ENCODE peak calls at places on chromosomes 2 and 18, in ten cellular contexts. One of them, this sample, is unnamed.

GRCh38 chr2:163877316-163877715 is 141.5 kb upstream of the FIGN start:
- DNase-seq in stimulated activated CD8-positive, alpha-beta memory T cell treated with anti-CD3 and anti-CD28 coated beads, Interleukin-15, amount 100 ng/mL, for 4 hours: no peak
- DNase-seq in RWPE1: no peak
- DNase-seq in spleen: no peak
- DNase-seq in T-helper 2 cell: no peak
- DNase-seq in HT1080: no peak
- DNase-seq in DMS79: no peak
- DNase-seq in M059J: peak
- DNase-seq in foreskin melanocyte: peak
- DNase-seq in stimulated activated CD4-positive, alpha-beta T cell treated with anti-CD3 and anti-CD28 coated beads, Interleukin-1b, Interleukin-23, amount 100 ng/mL, for 48 hours: no peak
- DNase-seq in this sample: peak

GRCh38 chr2:240023792-240024191 is 1.4 kb downstream of the NDUFA10 start:
- DNase-seq in stimulated activated CD8-positive, alpha-beta memory T cell treated with anti-CD3 and anti-CD28 coated beads, Interleukin-15, amount 100 ng/mL, for 4 hours: no peak
- DNase-seq in RWPE1: no peak
- DNase-seq in spleen: no peak
- DNase-seq in T-helper 2 cell: no peak
- DNase-seq in HT1080: no peak
- DNase-seq in DMS79: no peak
- DNase-seq in M059J: no peak
- DNase-seq in foreskin melanocyte: no peak
- DNase-seq in stimulated activated CD4-positive, alpha-beta T cell treated with anti-CD3 and anti-CD28 coated beads, Interleukin-1b, Interleukin-23, amount 100 ng/mL, for 48 hours: no peak
- DNase-seq in this sample: no peak

GRCh38 chr18:13266208-13267100 is 47.9 kb downstream of the LDLRAD4 start:
- DNase-seq in stimulated activated CD8-positive, alpha-beta memory T cell treated with anti-CD3 and anti-CD28 coated beads, Interleukin-15, amount 100 ng/mL, for 4 hours: no peak
- DNase-seq in RWPE1: no peak
- DNase-seq in spleen: peak
- DNase-seq in T-helper 2 cell: no peak
- DNase-seq in HT1080: no peak
- DNase-seq in DMS79: no peak
- DNase-seq in M059J: no peak
- DNase-seq in foreskin melanocyte: no peak
- DNase-seq in stimulated activated CD4-positive, alpha-beta T cell treated with anti-CD3 and anti-CD28 coated beads, Interleukin-1b, Interleukin-23, amount 100 ng/mL, for 48 hours: peak
- DNase-seq in this sample: no peak

GRCh38 chr2:173355132-173355865 is 627 bp downstream of the CDCA7 start:
- DNase-seq in stimulated activated CD8-positive, alpha-beta memory T cell treated with anti-CD3 and anti-CD28 coated beads, Interleukin-15, amount 100 ng/mL, for 4 hours: no peak
- DNase-seq in RWPE1: peak
- DNase-seq in spleen: peak
- DNase-seq in T-helper 2 cell: no peak
- DNase-seq in HT1080: peak
- DNase-seq in DMS79: peak
- DNase-seq in M059J: peak
- DNase-seq in foreskin melanocyte: peak
- DNase-seq in stimulated activated CD4-positive, alpha-beta T cell treated with anti-CD3 and anti-CD28 coated beads, Interleukin-1b, Interleukin-23, amount 100 ng/mL, for 48 hours: peak
- DNase-seq in this sample: peak

GRCh38 chr2:23346029-23346428 is 39.0 kb upstream of the KLHL29 start:
- DNase-seq in stimulated activated CD8-positive, alpha-beta memory T cell treated with anti-CD3 and anti-CD28 coated beads, Interleukin-15, amount 100 ng/mL, for 4 hours: no peak
- DNase-seq in RWPE1: no peak
- DNase-seq in spleen: no peak
- DNase-seq in T-helper 2 cell: no peak
- DNase-seq in HT1080: no peak
- DNase-seq in DMS79: no peak
- DNase-seq in M059J: no peak
- DNase-seq in foreskin melanocyte: no peak
- DNase-seq in stimulated activated CD4-positive, alpha-beta T cell treated with anti-CD3 and anti-CD28 coated beads, Interleukin-1b, Interleukin-23, amount 100 ng/mL, for 48 hours: no peak
- DNase-seq in this sample: no peak

GRCh38 chr2:8882094-8882493 is 44.7 kb upstream of the KIDINS220 start:
- DNase-seq in stimulated activated CD8-positive, alpha-beta memory T cell treated with anti-CD3 and anti-CD28 coated beads, Interleukin-15, amount 100 ng/mL, for 4 hours: no peak
- DNase-seq in RWPE1: no peak
- DNase-seq in spleen: no peak
- DNase-seq in T-helper 2 cell: no peak
- DNase-seq in HT1080: peak
- DNase-seq in DMS79: no peak
- DNase-seq in M059J: peak
- DNase-seq in foreskin melanocyte: peak
- DNase-seq in stimulated activated CD4-positive, alpha-beta T cell treated with anti-CD3 and anti-CD28 coated beads, Interleukin-1b, Interleukin-23, amount 100 ng/mL, for 48 hours: no peak
- DNase-seq in this sample: peak

GRCh38 chr2:173043466-173043865 is 32.2 kb upstream of the MAP3K20 start:
- DNase-seq in stimulated activated CD8-positive, alpha-beta memory T cell treated with anti-CD3 and anti-CD28 coated beads, Interleukin-15, amount 100 ng/mL, for 4 hours: no peak
- DNase-seq in RWPE1: no peak
- DNase-seq in spleen: no peak
- DNase-seq in T-helper 2 cell: no peak
- DNase-seq in HT1080: no peak
- DNase-seq in DMS79: no peak
- DNase-seq in M059J: peak
- DNase-seq in foreskin melanocyte: no peak
- DNase-seq in stimulated activated CD4-positive, alpha-beta T cell treated with anti-CD3 and anti-CD28 coated beads, Interleukin-1b, Interleukin-23, amount 100 ng/mL, for 48 hours: no peak
- DNase-seq in this sample: no peak

GRCh38 chr18:5058768-5059539 is 138.1 kb downstream of the AKAIN1 start:
- DNase-seq in stimulated activated CD8-positive, alpha-beta memory T cell treated with anti-CD3 and anti-CD28 coated beads, Interleukin-15, amount 100 ng/mL, for 4 hours: no peak
- DNase-seq in RWPE1: no peak
- DNase-seq in spleen: no peak
- DNase-seq in T-helper 2 cell: peak
- DNase-seq in HT1080: no peak
- DNase-seq in DMS79: no peak
- DNase-seq in M059J: peak
- DNase-seq in foreskin melanocyte: no peak
- DNase-seq in stimulated activated CD4-positive, alpha-beta T cell treated with anti-CD3 and anti-CD28 coated beads, Interleukin-1b, Interleukin-23, amount 100 ng/mL, for 48 hours: peak
- DNase-seq in this sample: no peak

GRCh38 chr2:24214880-24215279 is 40.0 kb downstream of the FAM228A start:
- DNase-seq in stimulated activated CD8-positive, alpha-beta memory T cell treated with anti-CD3 and anti-CD28 coated beads, Interleukin-15, amount 100 ng/mL, for 4 hours: no peak
- DNase-seq in RWPE1: no peak
- DNase-seq in spleen: no peak
- DNase-seq in T-helper 2 cell: no peak
- DNase-seq in HT1080: no peak
- DNase-seq in DMS79: no peak
- DNase-seq in M059J: no peak
- DNase-seq in foreskin melanocyte: no peak
- DNase-seq in stimulated activated CD4-positive, alpha-beta T cell treated with anti-CD3 and anti-CD28 coated beads, Interleukin-1b, Interleukin-23, amount 100 ng/mL, for 48 hours: no peak
- DNase-seq in this sample: no peak

GRCh38 chr2:14654733-14655346 is 22.3 kb downstream of the LRATD1 start:
- DNase-seq in stimulated activated CD8-positive, alpha-beta memory T cell treated with anti-CD3 and anti-CD28 coated beads, Interleukin-15, amount 100 ng/mL, for 4 hours: no peak
- DNase-seq in RWPE1: no peak
- DNase-seq in spleen: no peak
- DNase-seq in T-helper 2 cell: no peak
- DNase-seq in HT1080: no peak
- DNase-seq in DMS79: no peak
- DNase-seq in M059J: no peak
- DNase-seq in foreskin melanocyte: no peak
- DNase-seq in stimulated activated CD4-positive, alpha-beta T cell treated with anti-CD3 and anti-CD28 coated beads, Interleukin-1b, Interleukin-23, amount 100 ng/mL, for 48 hours: no peak
- DNase-seq in this sample: no peak

GRCh38 chr2:64210816-64211215 is 66.6 kb upstream of the PELI1 start:
- DNase-seq in stimulated activated CD8-positive, alpha-beta memory T cell treated with anti-CD3 and anti-CD28 coated beads, Interleukin-15, amount 100 ng/mL, for 4 hours: no peak
- DNase-seq in RWPE1: peak
- DNase-seq in spleen: no peak
- DNase-seq in T-helper 2 cell: no peak
- DNase-seq in HT1080: no peak
- DNase-seq in DMS79: no peak
- DNase-seq in M059J: no peak
- DNase-seq in foreskin melanocyte: no peak
- DNase-seq in stimulated activated CD4-positive, alpha-beta T cell treated with anti-CD3 and anti-CD28 coated beads, Interleukin-1b, Interleukin-23, amount 100 ng/mL, for 48 hours: no peak
- DNase-seq in this sample: peak

GRCh38 chr2:232761301-232761907 is 15.0 kb downstream of the KCNJ13 start:
- DNase-seq in stimulated activated CD8-positive, alpha-beta memory T cell treated with anti-CD3 and anti-CD28 coated beads, Interleukin-15, amount 100 ng/mL, for 4 hours: no peak
- DNase-seq in RWPE1: peak
- DNase-seq in spleen: no peak
- DNase-seq in T-helper 2 cell: peak
- DNase-seq in HT1080: peak
- DNase-seq in DMS79: no peak
- DNase-seq in M059J: peak
- DNase-seq in foreskin melanocyte: peak
- DNase-seq in stimulated activated CD4-positive, alpha-beta T cell treated with anti-CD3 and anti-CD28 coated beads, Interleukin-1b, Interleukin-23, amount 100 ng/mL, for 48 hours: peak
- DNase-seq in this sample: peak

GRCh38 chr18:34339155-34339554 is 114.4 kb upstream of the NOL4 start:
- DNase-seq in stimulated activated CD8-positive, alpha-beta memory T cell treated with anti-CD3 and anti-CD28 coated beads, Interleukin-15, amount 100 ng/mL, for 4 hours: no peak
- DNase-seq in RWPE1: no peak
- DNase-seq in spleen: no peak
- DNase-seq in T-helper 2 cell: no peak
- DNase-seq in HT1080: no peak
- DNase-seq in DMS79: peak
- DNase-seq in M059J: no peak
- DNase-seq in foreskin melanocyte: no peak
- DNase-seq in stimulated activated CD4-positive, alpha-beta T cell treated with anti-CD3 and anti-CD28 coated beads, Interleukin-1b, Interleukin-23, amount 100 ng/mL, for 48 hours: no peak
- DNase-seq in this sample: no peak

GRCh38 chr2:25041307-25041927 is 459 bp upstream of the EFR3B start:
- DNase-seq in stimulated activated CD8-positive, alpha-beta memory T cell treated with anti-CD3 and anti-CD28 coated beads, Interleukin-15, amount 100 ng/mL, for 4 hours: no peak
- DNase-seq in RWPE1: peak
- DNase-seq in spleen: peak
- DNase-seq in T-helper 2 cell: peak
- DNase-seq in HT1080: peak
- DNase-seq in DMS79: peak
- DNase-seq in M059J: peak
- DNase-seq in foreskin melanocyte: peak
- DNase-seq in stimulated activated CD4-positive, alpha-beta T cell treated with anti-CD3 and anti-CD28 coated beads, Interleukin-1b, Interleukin-23, amount 100 ng/mL, for 48 hours: peak
- DNase-seq in this sample: peak

GRCh38 chr2:241356871-241357260 is 781 bp downstream of the FARP2 start:
- DNase-seq in stimulated activated CD8-positive, alpha-beta memory T cell treated with anti-CD3 and anti-CD28 coated beads, Interleukin-15, amount 100 ng/mL, for 4 hours: no peak
- DNase-seq in RWPE1: no peak
- DNase-seq in spleen: no peak
- DNase-seq in T-helper 2 cell: no peak
- DNase-seq in HT1080: no peak
- DNase-seq in DMS79: no peak
- DNase-seq in M059J: no peak
- DNase-seq in foreskin melanocyte: no peak
- DNase-seq in stimulated activated CD4-positive, alpha-beta T cell treated with anti-CD3 and anti-CD28 coated beads, Interleukin-1b, Interleukin-23, amount 100 ng/mL, for 48 hours: no peak
- DNase-seq in this sample: no peak

GRCh38 chr2:181430406-181431199 is 26.6 kb upstream of the ITGA4 start:
- DNase-seq in stimulated activated CD8-positive, alpha-beta memory T cell treated with anti-CD3 and anti-CD28 coated beads, Interleukin-15, amount 100 ng/mL, for 4 hours: no peak
- DNase-seq in RWPE1: no peak
- DNase-seq in spleen: no peak
- DNase-seq in T-helper 2 cell: peak
- DNase-seq in HT1080: peak
- DNase-seq in DMS79: no peak
- DNase-seq in M059J: peak
- DNase-seq in foreskin melanocyte: peak
- DNase-seq in stimulated activated CD4-positive, alpha-beta T cell treated with anti-CD3 and anti-CD28 coated beads, Interleukin-1b, Interleukin-23, amount 100 ng/mL, for 48 hours: no peak
- DNase-seq in this sample: peak

GRCh38 chr2:100767224-100767653 is 52.7 kb upstream of the NPAS2 start:
- DNase-seq in stimulated activated CD8-positive, alpha-beta memory T cell treated with anti-CD3 and anti-CD28 coated beads, Interleukin-15, amount 100 ng/mL, for 4 hours: no peak
- DNase-seq in RWPE1: peak
- DNase-seq in spleen: no peak
- DNase-seq in T-helper 2 cell: no peak
- DNase-seq in HT1080: peak
- DNase-seq in DMS79: no peak
- DNase-seq in M059J: peak
- DNase-seq in foreskin melanocyte: peak
- DNase-seq in stimulated activated CD4-positive, alpha-beta T cell treated with anti-CD3 and anti-CD28 coated beads, Interleukin-1b, Interleukin-23, amount 100 ng/mL, for 48 hours: no peak
- DNase-seq in this sample: peak

GRCh38 chr2:86622409-86622877 is 1.2 kb downstream of the RNF103 start:
- DNase-seq in stimulated activated CD8-positive, alpha-beta memory T cell treated with anti-CD3 and anti-CD28 coated beads, Interleukin-15, amount 100 ng/mL, for 4 hours: no peak
- DNase-seq in RWPE1: peak
- DNase-seq in spleen: peak
- DNase-seq in T-helper 2 cell: peak
- DNase-seq in HT1080: peak
- DNase-seq in DMS79: peak
- DNase-seq in M059J: peak
- DNase-seq in foreskin melanocyte: peak
- DNase-seq in stimulated activated CD4-positive, alpha-beta T cell treated with anti-CD3 and anti-CD28 coated beads, Interleukin-1b, Interleukin-23, amount 100 ng/mL, for 48 hours: peak
- DNase-seq in this sample: peak

GRCh38 chr2:101063753-101064502 is 61.8 kb downstream of the RPL31 start:
- DNase-seq in stimulated activated CD8-positive, alpha-beta memory T cell treated with anti-CD3 and anti-CD28 coated beads, Interleukin-15, amount 100 ng/mL, for 4 hours: no peak
- DNase-seq in RWPE1: no peak
- DNase-seq in spleen: no peak
- DNase-seq in T-helper 2 cell: no peak
- DNase-seq in HT1080: peak
- DNase-seq in DMS79: no peak
- DNase-seq in M059J: no peak
- DNase-seq in foreskin melanocyte: peak
- DNase-seq in stimulated activated CD4-positive, alpha-beta T cell treated with anti-CD3 and anti-CD28 coated beads, Interleukin-1b, Interleukin-23, amount 100 ng/mL, for 48 hours: no peak
- DNase-seq in this sample: no peak

GRCh38 chr2:189954989-189955388 is 107.5 kb downstream of the MSTN start:
- DNase-seq in stimulated activated CD8-positive, alpha-beta memory T cell treated with anti-CD3 and anti-CD28 coated beads, Interleukin-15, amount 100 ng/mL, for 4 hours: no peak
- DNase-seq in RWPE1: no peak
- DNase-seq in spleen: no peak
- DNase-seq in T-helper 2 cell: no peak
- DNase-seq in HT1080: no peak
- DNase-seq in DMS79: no peak
- DNase-seq in M059J: no peak
- DNase-seq in foreskin melanocyte: no peak
- DNase-seq in stimulated activated CD4-positive, alpha-beta T cell treated with anti-CD3 and anti-CD28 coated beads, Interleukin-1b, Interleukin-23, amount 100 ng/mL, for 48 hours: no peak
- DNase-seq in this sample: no peak

GRCh38 chr18:43115076-43116035 is at the start of gene RIT2:
- DNase-seq in stimulated activated CD8-positive, alpha-beta memory T cell treated with anti-CD3 and anti-CD28 coated beads, Interleukin-15, amount 100 ng/mL, for 4 hours: no peak
- DNase-seq in RWPE1: no peak
- DNase-seq in spleen: no peak
- DNase-seq in T-helper 2 cell: no peak
- DNase-seq in HT1080: no peak
- DNase-seq in DMS79: no peak
- DNase-seq in M059J: no peak
- DNase-seq in foreskin melanocyte: no peak
- DNase-seq in stimulated activated CD4-positive, alpha-beta T cell treated with anti-CD3 and anti-CD28 coated beads, Interleukin-1b, Interleukin-23, amount 100 ng/mL, for 48 hours: no peak
- DNase-seq in this sample: no peak

GRCh38 chr2:233354971-233355574 is 779 bp downstream of the DGKD start:
- DNase-seq in stimulated activated CD8-positive, alpha-beta memory T cell treated with anti-CD3 and anti-CD28 coated beads, Interleukin-15, amount 100 ng/mL, for 4 hours: no peak
- DNase-seq in RWPE1: peak
- DNase-seq in spleen: peak
- DNase-seq in T-helper 2 cell: no peak
- DNase-seq in HT1080: no peak
- DNase-seq in DMS79: peak
- DNase-seq in M059J: no peak
- DNase-seq in foreskin melanocyte: no peak
- DNase-seq in stimulated activated CD4-positive, alpha-beta T cell treated with anti-CD3 and anti-CD28 coated beads, Interleukin-1b, Interleukin-23, amount 100 ng/mL, for 48 hours: no peak
- DNase-seq in this sample: no peak

GRCh38 chr2:126658910-126659613 is 3.1 kb downstream of the GYPC start:
- DNase-seq in stimulated activated CD8-positive, alpha-beta memory T cell treated with anti-CD3 and anti-CD28 coated beads, Interleukin-15, amount 100 ng/mL, for 4 hours: peak
- DNase-seq in RWPE1: no peak
- DNase-seq in spleen: peak
- DNase-seq in T-helper 2 cell: peak
- DNase-seq in HT1080: peak
- DNase-seq in DMS79: no peak
- DNase-seq in M059J: peak
- DNase-seq in foreskin melanocyte: peak
- DNase-seq in stimulated activated CD4-positive, alpha-beta T cell treated with anti-CD3 and anti-CD28 coated beads, Interleukin-1b, Interleukin-23, amount 100 ng/mL, for 48 hours: peak
- DNase-seq in this sample: no peak

GRCh38 chr2:109702250-109702985 is 88.3 kb downstream of the SOWAHC start:
- DNase-seq in stimulated activated CD8-positive, alpha-beta memory T cell treated with anti-CD3 and anti-CD28 coated beads, Interleukin-15, amount 100 ng/mL, for 4 hours: no peak
- DNase-seq in RWPE1: peak
- DNase-seq in spleen: no peak
- DNase-seq in T-helper 2 cell: no peak
- DNase-seq in HT1080: peak
- DNase-seq in DMS79: no peak
- DNase-seq in M059J: peak
- DNase-seq in foreskin melanocyte: no peak
- DNase-seq in stimulated activated CD4-positive, alpha-beta T cell treated with anti-CD3 and anti-CD28 coated beads, Interleukin-1b, Interleukin-23, amount 100 ng/mL, for 48 hours: no peak
- DNase-seq in this sample: peak

GRCh38 chr2:196167666-196168065 is 3.7 kb downstream of the STK17B start:
- DNase-seq in stimulated activated CD8-positive, alpha-beta memory T cell treated with anti-CD3 and anti-CD28 coated beads, Interleukin-15, amount 100 ng/mL, for 4 hours: no peak
- DNase-seq in RWPE1: no peak
- DNase-seq in spleen: no peak
- DNase-seq in T-helper 2 cell: no peak
- DNase-seq in HT1080: no peak
- DNase-seq in DMS79: no peak
- DNase-seq in M059J: no peak
- DNase-seq in foreskin melanocyte: no peak
- DNase-seq in stimulated activated CD4-positive, alpha-beta T cell treated with anti-CD3 and anti-CD28 coated beads, Interleukin-1b, Interleukin-23, amount 100 ng/mL, for 48 hours: no peak
- DNase-seq in this sample: no peak

GRCh38 chr18:32237024-32237423 is 47.2 kb downstream of the MEP1B start:
- DNase-seq in stimulated activated CD8-positive, alpha-beta memory T cell treated with anti-CD3 and anti-CD28 coated beads, Interleukin-15, amount 100 ng/mL, for 4 hours: no peak
- DNase-seq in RWPE1: peak
- DNase-seq in spleen: no peak
- DNase-seq in T-helper 2 cell: no peak
- DNase-seq in HT1080: no peak
- DNase-seq in DMS79: no peak
- DNase-seq in M059J: no peak
- DNase-seq in foreskin melanocyte: no peak
- DNase-seq in stimulated activated CD4-positive, alpha-beta T cell treated with anti-CD3 and anti-CD28 coated beads, Interleukin-1b, Interleukin-23, amount 100 ng/mL, for 48 hours: no peak
- DNase-seq in this sample: peak

This sample was measured in bronchial epithelial cell.